ENCODE peak calls at places on chromosomes 6 and 20, in four cellular contexts. B is EL, W is Ammon's horn, C is T-helper 1 cell. P is an unnamed sample.

GRCh38 chr6:157274471-157275226 is 48.7 kb downstream of the TMEM242 start:
- DNase-seq in B (peak; percentile 72), W (peak; percentile 75), C (peak; percentile 76), P (peak; percentile 90)

GRCh38 chr6:117317261-117317660 is 51.9 kb downstream of the VGLL2 start:
- DNase-seq in B (peak; percentile 20), W (no peak), C (no peak), P (no peak)

GRCh38 chr20:50475879-50476292 is 34.3 kb upstream of the PTPN1 start:
- DNase-seq in B (peak; percentile 65), W (no peak), C (no peak), P (no peak)

GRCh38 chr6:62775427-62776022 is 435.7 kb upstream of the FKBP1C start:
- DNase-seq in B (no peak), W (peak; percentile 37), C (no peak), P (no peak)

GRCh38 chr6:143061597-143062385 is 1.1 kb downstream of the AIG1 start:
- DNase-seq in B (no peak), W (peak; percentile 29), C (no peak), P (no peak)

GRCh38 chr20:62275263-62275619 is 27.6 kb upstream of the ADRM1 start:
- DNase-seq in B (no peak), W (no peak), C (no peak), P (no peak)

GRCh38 chr6:84515082-84515481 is 249.3 kb downstream of the TBX18 start:
- DNase-seq in B (peak; percentile 11), W (no peak), C (no peak), P (no peak)

GRCh38 chr6:136987526-136987925 is 57.2 kb downstream of the IL20RA start:
- DNase-seq in B (no peak), W (no peak), C (no peak), P (no peak)

GRCh38 chr6:131602913-131603312 is 25.1 kb downstream of the MED23 start:
- DNase-seq in B (peak; percentile 83), W (no peak), C (no peak), P (no peak)

GRCh38 chr6:168226832-168227434 is 92.6 kb downstream of the DACT2 start:
- DNase-seq in B (no peak), W (no peak), C (no peak), P (no peak)

GRCh38 chr20:45069261-45069660 is 31.7 kb downstream of the KCNS1 start:
- DNase-seq in B (no peak), W (no peak), C (no peak), P (no peak)

GRCh38 chr20:10115021-10115420 is 80.2 kb downstream of the ANKEF1 start:
- DNase-seq in B (peak; percentile 87), W (no peak), C (no peak), P (no peak)

P was measured in activated naive CD8-positive, alpha-beta T cell treated with anti-CD3 and anti-CD28 coated beads for 36 hours.